ENCODE peak calls at places on chromosome 16, in five cellular contexts. D is T-helper 1 cell, Y is mammary epithelial cell, B is Caco-2, M is M059J. X is an unnamed sample.

GRCh38 chr16:4709481-4709880 is 16.1 kb downstream of the NUDT16L1 start:
- DNase-seq in D (no peak), Y (no peak), B (no peak), M (peak; percentile 21), X (no peak)

GRCh38 chr16:49528035-49528434 is 154.4 kb downstream of the C16orf78 start:
- DNase-seq in D (no peak), Y (no peak), B (no peak), M (peak; percentile 26), X (no peak)

GRCh38 chr16:11585460-11586374 is 1.0 kb downstream of the LITAF start:
- DNase-seq in D (no peak), Y (peak; percentile 33), B (no peak), M (peak; percentile 14), X (no peak)

GRCh38 chr16:13307861-13308260 is 406.5 kb downstream of the SHISA9 start:
- DNase-seq in D (no peak), Y (no peak), B (no peak), M (peak; percentile 36), X (no peak)

GRCh38 chr16:56610609-56611111 is 2.3 kb downstream of the MT2A start:
- DNase-seq in D (no peak), Y (no peak), B (no peak), M (peak; percentile 56), X (no peak)

GRCh38 chr16:74305978-74306784 is 9.6 kb downstream of the PSMD7 start:
- DNase-seq in D (no peak), Y (no peak), B (no peak), M (no peak), X (no peak)

GRCh38 chr16:25013751-25014499 is 1.2 kb downstream of the ARHGAP17 start:
- DNase-seq in D (no peak), Y (no peak), B (no peak), M (no peak), X (no peak)

GRCh38 chr16:81610144-81610842 is 165.7 kb downstream of the CMIP start:
- DNase-seq in D (no peak), Y (peak; percentile 52), B (no peak), M (peak; percentile 75), X (peak; percentile 45)

GRCh38 chr16:85350973-85351372 is 238.7 kb upstream of the CIBAR2 start:
- DNase-seq in D (no peak), Y (peak; percentile 97), B (no peak), M (peak; percentile 100), X (peak; percentile 94)

GRCh38 chr16:8697965-8698364 is 23.5 kb downstream of the ABAT start:
- DNase-seq in D (no peak), Y (no peak), B (no peak), M (no peak), X (no peak)

X was measured in lung.